ENCODE peak calls at places on chromosomes 13 and 19, in ten cellular contexts. Q is BE2C; L is mesendoderm; J is CD4-positive, CD25-positive, alpha-beta regulatory T cell; R is HCT116; S is tibial nerve; P is fibroblast of lung; X is brain microvascular endothelial cell; Y is CD8-positive, alpha-beta memory T cell; T is bronchial epithelial cell. U is an unnamed sample.

GRCh38 chr13:50303963-50304721 is 288.9 kb downstream of the KCNRG start:
- DNase-seq in X (no peak), P (no peak), Y (no peak), L (no peak), Q (no peak), T (no peak), J (no peak), S (no peak), R (no peak), U (no peak)

GRCh38 chr19:10279737-10280442 is 6.9 kb upstream of the ICAM4 start:
- DNase-seq in X (no peak), T (no peak), S (no peak), P (no peak), Y (no peak), J (no peak), L (no peak), Q (no peak), R (no peak), U (no peak)

GRCh38 chr13:67438465-67438864 is 208.3 kb upstream of the PCDH9 start:
- DNase-seq in L (peak; percentile 64), Y (no peak), X (no peak), T (no peak), R (no peak), P (peak; percentile 17), S (no peak), Q (peak; percentile 16), J (no peak), U (no peak)

GRCh38 chr19:23436944-23437343 is 41.7 kb upstream of the ZNF91 start:
- DNase-seq in R (no peak), S (no peak), P (no peak), T (no peak), J (no peak), L (peak; percentile 54), Q (peak; percentile 29), Y (no peak), X (no peak), U (no peak)

GRCh38 chr13:60957816-60958215 is 457.8 kb downstream of the PCDH20 start:
- DNase-seq in Q (no peak), L (no peak), Y (no peak), T (no peak), P (no peak), S (no peak), R (no peak), X (no peak), J (no peak), U (no peak)

GRCh38 chr13:41668130-41668757 is 210.9 kb downstream of the RGCC start:
- DNase-seq in R (peak; percentile 86), L (peak; percentile 94), T (peak; percentile 88), Q (peak; percentile 63), X (peak; percentile 91), Y (peak; percentile 1), S (no peak), P (peak; percentile 96), J (peak; percentile 55), U (peak; percentile 82)

GRCh38 chr19:6233827-6234511 is 45.8 kb downstream of the MLLT1 start:
- DNase-seq in L (no peak), S (no peak), P (no peak), J (no peak), T (no peak), Q (peak; percentile 67), X (no peak), R (no peak), Y (no peak), U (peak; percentile 25)

GRCh38 chr19:2207991-2208860 is 27.9 kb downstream of the PLEKHJ1 start:
- DNase-seq in P (peak; percentile 61), X (peak; percentile 78), Q (peak; percentile 79), L (peak; percentile 62), R (no peak), S (peak; percentile 75), Y (peak; percentile 10), T (peak; percentile 14), J (no peak), U (peak; percentile 60)

GRCh38 chr19:35295792-35296462 is 4.0 kb downstream of the MAG start:
- DNase-seq in Y (no peak), P (no peak), T (no peak), S (no peak), X (no peak), L (no peak), R (no peak), Q (no peak), J (peak; percentile 34), U (no peak)

GRCh38 chr19:42121666-42122069 is 10.6 kb downstream of the POU2F2 start:
- DNase-seq in T (peak; percentile 82), P (peak; percentile 33), X (peak; percentile 79), L (peak; percentile 49), J (peak; percentile 40), Y (peak; percentile 59), R (no peak), Q (no peak), S (no peak), U (no peak)

GRCh38 chr13:111267205-111267604 is 53.2 kb upstream of the TEX29 start:
- DNase-seq in S (no peak), P (no peak), Q (no peak), J (no peak), X (no peak), R (no peak), T (no peak), Y (no peak), L (no peak), U (no peak)

GRCh38 chr19:45460807-45461347 is 6.9 kb upstream of the FOSB start:
- DNase-seq in R (no peak), T (no peak), L (no peak), P (no peak), Y (no peak), S (no peak), J (no peak), Q (no peak), X (no peak), U (no peak)

GRCh38 chr19:7742575-7742974 is 4.8 kb downstream of the CD209 start:
- DNase-seq in R (no peak), J (no peak), P (no peak), T (no peak), L (no peak), Q (no peak), X (no peak), Y (no peak), S (no peak), U (no peak)

GRCh38 chr19:6738726-6739389 is 622 bp upstream of the TRIP10 start:
- DNase-seq in T (no peak), L (peak; percentile 98), J (peak; percentile 19), S (no peak), Q (no peak), R (no peak), P (no peak), Y (peak; percentile 49), X (no peak), U (no peak)

GRCh38 chr19:14511245-14511625 is 7.0 kb downstream of the DNAJB1 start:
- DNase-seq in P (no peak), L (no peak), Y (no peak), X (no peak), J (no peak), T (peak; percentile 54), Q (no peak), S (no peak), R (no peak), U (no peak)

GRCh38 chr13:113009743-113010509 is 40.9 kb downstream of the MCF2L start:
- DNase-seq in R (no peak), S (no peak), P (no peak), L (no peak), Y (no peak), T (no peak), J (no peak), Q (peak; percentile 52), X (no peak), U (no peak)

DNA sequence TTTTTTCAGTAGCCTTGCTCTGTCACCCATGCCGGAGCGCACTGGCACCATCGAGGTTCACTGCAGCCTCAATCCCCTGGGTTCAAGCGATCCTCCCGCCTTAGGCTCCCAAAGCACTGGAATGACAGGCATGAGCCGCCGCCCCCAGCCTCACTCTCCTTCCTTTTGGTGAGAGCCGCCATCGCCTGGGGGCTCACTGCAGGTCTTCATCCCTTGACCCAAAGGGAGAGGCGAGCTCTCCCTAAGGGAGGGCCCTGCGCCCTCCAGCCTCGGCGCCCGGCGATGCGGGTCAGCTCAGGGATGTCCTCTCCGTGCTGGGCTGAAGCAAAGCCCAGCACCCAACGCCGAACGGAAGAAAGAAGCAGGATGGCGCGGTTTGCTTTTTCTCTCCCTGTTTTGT is 23.2 kb upstream of the ZBTB7A start:
- DNase-seq in S (no peak), R (no peak), X (no peak), P (no peak), T (no peak), L (no peak), Y (no peak), Q (no peak), J (no peak), U (no peak)
- H3K27me3 ChIP-seq in S (no peaks in the 10 kb centered on the region), R (no peaks in the 10 kb centered on the region), X (no peaks in the 10 kb centered on the region), P (no peaks in the 10 kb centered on the region), T (no peaks in the 10 kb centered on the region), L (no peaks in the 10 kb centered on the region), Y (no peaks in the 10 kb centered on the region), Q (no peaks in the 10 kb centered on the region), J (no peaks in the 10 kb centered on the region), U (no peaks in the 10 kb centered on the region)

DNA sequence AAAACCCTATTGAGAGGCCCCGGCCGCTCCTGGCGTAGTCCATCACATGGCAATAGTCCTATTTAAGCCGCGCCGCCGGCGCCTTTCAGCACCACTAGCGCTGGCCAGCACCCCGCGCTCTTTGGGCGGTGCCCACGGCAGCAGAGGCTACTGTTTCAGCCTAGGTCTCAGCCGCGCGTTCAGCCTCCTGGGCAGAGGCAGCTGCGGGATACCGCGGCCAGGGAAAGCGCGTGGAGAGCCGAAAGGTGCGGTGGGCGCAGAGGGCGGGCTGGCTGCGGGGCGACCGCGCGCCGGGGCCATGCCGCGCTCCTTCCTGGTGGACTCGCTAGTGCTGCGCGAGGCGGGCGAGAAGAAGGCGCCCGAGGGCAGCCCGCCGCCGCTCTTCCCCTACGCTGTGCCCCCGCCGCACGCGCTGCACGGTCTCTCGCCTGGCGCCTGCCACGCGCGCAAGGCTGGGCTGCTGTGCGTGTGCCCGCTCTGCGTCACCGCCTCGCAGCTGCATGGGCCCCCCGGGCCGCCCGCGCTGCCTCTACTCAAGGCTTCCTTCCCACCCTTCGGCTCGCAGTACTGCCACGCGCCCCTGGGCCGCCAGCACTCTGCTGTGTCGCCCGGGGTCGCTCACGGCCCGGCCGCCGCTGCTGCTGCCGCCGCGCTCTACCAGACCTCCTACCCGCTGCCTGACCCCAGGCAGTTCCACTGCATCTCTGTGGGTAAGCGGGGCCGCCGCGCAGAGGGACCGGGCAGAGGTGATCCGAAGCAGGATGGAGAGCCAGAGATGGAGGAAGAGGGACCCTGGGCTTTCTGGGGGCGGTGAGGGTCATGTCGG is at the start of gene GSX1:
- DNase-seq in S (peak; percentile 19), T (peak; percentile 44), L (peak; percentile 87), X (peak; percentile 51), Q (no peak), Y (no peak), P (peak; percentile 74), R (no peak), J (peak; percentile 35), U (peak; percentile 63)
- H3K27me3 ChIP-seq in S (peaks cover 100% of the 10 kb centered on the region), T (peaks cover 70% of the 10 kb centered on the region), L (peaks cover 90% of the 10 kb centered on the region), X (peaks cover 94% of the 10 kb centered on the region), Q (peaks cover 98% of the 10 kb centered on the region), Y (peaks cover 66% of the 10 kb centered on the region), P (peaks cover 81% of the 10 kb centered on the region), R (no peaks in the 10 kb centered on the region), J (peaks cover 50% of the 10 kb centered on the region), U (peaks cover 59% of the 10 kb centered on the region)

GRCh38 chr19:39203372-39204341 is at the start of gene SYCN:
- DNase-seq in R (no peak), X (no peak), J (no peak), S (no peak), L (no peak), T (no peak), Y (no peak), Q (no peak), P (no peak), U (no peak)
- H3K27me3 ChIP-seq in R (no peaks in the 10 kb centered on the region), X (peaks cover 27% of the 10 kb centered on the region), J (peaks cover 4% of the 10 kb centered on the region), S (peaks cover 81% of the 10 kb centered on the region), L (no peaks in the 10 kb centered on the region), T (peaks cover 21% of the 10 kb centered on the region), Y (peaks cover 19% of the 10 kb centered on the region), Q (peaks cover 21% of the 10 kb centered on the region), P (peaks cover 10% of the 10 kb centered on the region), U (peaks cover 3% of the 10 kb centered on the region)

GRCh38 chr19:676007-676342 is 217 bp upstream of the FSTL3 start:
- DNase-seq in L (no peak), S (no peak), T (no peak), X (no peak), Y (no peak), R (no peak), Q (no peak), J (no peak), P (no peak), U (no peak)
- H3K27me3 ChIP-seq in L (peaks cover 4% of the 10 kb centered on the region), S (no peaks in the 10 kb centered on the region), T (no peaks in the 10 kb centered on the region), X (no peaks in the 10 kb centered on the region), Y (peaks cover 13% of the 10 kb centered on the region), R (no peaks in the 10 kb centered on the region), Q (peaks cover 25% of the 10 kb centered on the region), J (no peaks in the 10 kb centered on the region), P (no peaks in the 10 kb centered on the region), U (no peaks in the 10 kb centered on the region)